ENCODE peak calls at places on chromosomes 13 and 19, in four cellular contexts. D, S, J and N are unnamed samples.

GRCh38 chr13:23621316-23621645 is 51.1 kb downstream of the TNFRSF19 start:
- DNase-seq in S (no peak), D (no peak), J (no peak), N (no peak)

GRCh38 chr19:34228347-34228746 is 26.0 kb upstream of the GARRE1 start:
- DNase-seq in D (no peak), J (no peak), S (no peak), N (no peak)

GRCh38 chr13:44331912-44332840 is 41.4 kb upstream of the SERP2 start:
- DNase-seq in D (no peak), S (peak), J (no peak), N (no peak)

GRCh38 chr19:58538257-58539168 is 5.4 kb upstream of the TRIM28 start:
- DNase-seq in D (no peak), S (no peak), J (no peak), N (peak)

GRCh38 chr13:76711515-76712182 is 174.6 kb downstream of the KCTD12 start:
- DNase-seq in D (no peak), S (no peak), J (no peak), N (no peak)

GRCh38 chr19:51690359-51691121 is 2.6 kb upstream of the SPACA6 start:
- DNase-seq in J (peak), S (peak), D (no peak), N (peak)

GRCh38 chr13:30140973-30141372 is 166.4 kb downstream of the KATNAL1 start:
- DNase-seq in D (no peak), J (no peak), S (no peak), N (no peak)

GRCh38 chr19:29712744-29713516 is 2.1 kb downstream of the C19orf12 start:
- DNase-seq in J (no peak), D (no peak), S (no peak), N (no peak)

GRCh38 chr19:38304352-38304865 is 358 bp downstream of the C19orf33 start:
- DNase-seq in J (no peak), D (no peak), S (no peak), N (peak)

GRCh38 chr13:95256086-95256485 is 45.2 kb downstream of the ABCC4 start:
- DNase-seq in D (no peak), S (no peak), J (no peak), N (no peak)

GRCh38 chr13:105436946-105437345 is 1098.5 kb downstream of the EFNB2 start:
- DNase-seq in S (peak), J (no peak), D (no peak), N (no peak)

GRCh38 chr19:30447276-30447870 is 75.2 kb downstream of the ZNF536 start:
- DNase-seq in J (no peak), S (no peak), D (no peak), N (no peak)

GRCh38 chr19:1489463-1489971 is 633 bp downstream of the PCSK4 start:
- DNase-seq in S (peak), D (no peak), J (no peak), N (no peak)

GRCh38 chr13:105908581-105908980 is 626.9 kb downstream of the EFNB2 start:
- DNase-seq in J (no peak), D (no peak), S (no peak), N (no peak)

GRCh38 chr13:75404721-75405120 is 77.2 kb downstream of the TBC1D4 start:
- DNase-seq in D (no peak), J (no peak), S (no peak), N (no peak)

GRCh38 chr13:25489238-25489637 is 117.5 kb downstream of the ATP8A2 start:
- DNase-seq in J (no peak), S (no peak), D (no peak), N (no peak)

GRCh38 chr13:113488283-113488682 is 2.2 kb downstream of the DCUN1D2 start:
- DNase-seq in S (no peak), D (no peak), J (no peak), N (no peak)

GRCh38 chr13:78430166-78430791 is 173.1 kb downstream of the POU4F1 start:
- DNase-seq in J (no peak), S (no peak), D (no peak), N (no peak)

GRCh38 chr13:19601749-19602725 is 31.4 kb upstream of the MPHOSPH8 start:
- DNase-seq in D (no peak), J (peak), S (peak), N (peak)

GRCh38 chr19:7458675-7459074 is 30.2 kb downstream of the PEX11G start:
- DNase-seq in S (no peak), J (no peak), D (no peak), N (no peak)

GRCh38 chr13:26024558-26024957 is 27.3 kb downstream of the SHISA2 start:
- DNase-seq in J (no peak), S (no peak), D (no peak), N (no peak)

GRCh38 chr13:77696006-77696862 is 1.3 kb upstream of the SLAIN1 start:
- DNase-seq in S (peak), D (no peak), J (peak), N (no peak)

GRCh38 chr19:39746836-39747529 is 9.2 kb upstream of the CLC start:
- DNase-seq in D (no peak), S (no peak), J (no peak), N (no peak)

GRCh38 chr19:12364391-12365093 is 941 bp downstream of the ZNF442 start:
- DNase-seq in S (peak), D (no peak), J (peak), N (peak)

GRCh38 chr13:33281951-33282595 is 3.5 kb downstream of the STARD13 start:
- DNase-seq in D (no peak), J (no peak), S (no peak), N (no peak)

GRCh38 chr19:31346184-31346583 is 3.1 kb downstream of the TSHZ3 start:
- DNase-seq in J (no peak), D (no peak), S (no peak), N (no peak)

GRCh38 chr19:56245062-56245740 is 27.3 kb upstream of the EDDM13 start:
- DNase-seq in S (no peak), J (no peak), D (no peak), N (no peak)

GRCh38 chr13:63449549-63449948 is 2033.9 kb upstream of the PCDH20 start:
- DNase-seq in D (no peak), J (no peak), S (no peak), N (no peak)

GRCh38 chr13:33285420-33286124 is at the start of gene STARD13:
- DNase-seq in S (peak), D (peak), J (peak), N (peak)

GRCh38 chr13:31278874-31279273 is 79.1 kb downstream of the B3GLCT start:
- DNase-seq in D (no peak), J (no peak), S (no peak), N (no peak)

GRCh38 chr13:99050983-99051488 is 73.2 kb upstream of the DOCK9 start:
- DNase-seq in D (no peak), J (no peak), S (no peak), N (no peak)

GRCh38 chr13:51689597-51689996 is 105.3 kb downstream of the WDFY2 start:
- DNase-seq in J (no peak), S (no peak), D (no peak), N (no peak)

GRCh38 chr19:29660835-29661234 is 4.4 kb upstream of the PLEKHF1 start:
- DNase-seq in J (no peak), S (no peak), D (no peak), N (no peak)

GRCh38 chr19:28424662-28425430 is 788.1 kb downstream of the UQCRFS1 start:
- DNase-seq in D (no peak), J (no peak), S (no peak), N (no peak)

DNA sequence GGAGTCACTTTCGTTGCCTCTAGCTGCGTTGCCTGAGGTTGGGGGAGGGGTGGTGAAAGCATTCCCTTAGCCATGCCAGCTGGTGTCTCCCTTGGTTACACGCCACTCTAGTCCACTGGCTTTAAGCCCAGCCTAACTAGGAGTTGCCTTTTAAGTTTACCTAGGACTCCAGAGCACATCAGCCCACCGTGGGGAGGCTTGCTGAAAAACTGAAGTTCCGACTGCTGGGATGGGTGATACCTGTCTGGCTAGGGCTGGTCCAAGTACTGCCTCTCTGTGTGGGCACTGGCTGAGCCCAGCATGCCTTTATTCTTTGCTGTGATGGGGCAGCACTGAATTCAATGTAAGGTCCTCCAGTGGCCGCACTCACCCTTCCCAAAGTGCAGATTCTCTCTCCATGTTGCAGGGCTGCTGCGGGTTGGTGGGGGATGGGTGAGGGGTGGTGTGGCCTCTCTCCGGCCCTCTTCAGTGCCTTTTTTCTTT is 11.8 kb upstream of the CEACAM1 start:
- DNase-seq in D (no peak), J (no peak), S (no peak), N (no peak)
- TF ChIP-seq USF1 in D (no peak), J (no peak), S (no peak), N (no peak)

DNA sequence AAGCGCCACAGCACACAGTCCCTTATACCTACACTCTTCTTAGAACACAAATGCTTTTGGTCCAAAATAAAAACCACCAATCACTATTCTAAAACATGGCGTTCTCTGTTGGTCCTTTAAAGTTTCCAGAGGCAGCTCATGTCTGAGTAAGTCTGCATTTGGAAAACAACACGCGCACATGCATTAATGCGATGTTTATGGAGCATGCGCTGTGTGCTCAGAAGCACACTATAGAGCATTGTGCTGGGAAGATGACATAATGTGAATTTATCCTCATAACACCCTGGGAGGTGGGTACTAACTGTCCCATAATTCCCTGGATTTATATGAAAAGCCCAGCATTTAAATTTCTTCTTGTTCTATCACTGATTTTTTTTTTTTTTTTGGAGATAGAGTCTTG is 10.7 kb downstream of the ZNF682 start:
- DNase-seq in J (no peak), S (no peak), D (no peak), N (no peak)
- TF ChIP-seq USF1 in J (no peak), S (no peak), D (no peak), N (no peak)

DNA sequence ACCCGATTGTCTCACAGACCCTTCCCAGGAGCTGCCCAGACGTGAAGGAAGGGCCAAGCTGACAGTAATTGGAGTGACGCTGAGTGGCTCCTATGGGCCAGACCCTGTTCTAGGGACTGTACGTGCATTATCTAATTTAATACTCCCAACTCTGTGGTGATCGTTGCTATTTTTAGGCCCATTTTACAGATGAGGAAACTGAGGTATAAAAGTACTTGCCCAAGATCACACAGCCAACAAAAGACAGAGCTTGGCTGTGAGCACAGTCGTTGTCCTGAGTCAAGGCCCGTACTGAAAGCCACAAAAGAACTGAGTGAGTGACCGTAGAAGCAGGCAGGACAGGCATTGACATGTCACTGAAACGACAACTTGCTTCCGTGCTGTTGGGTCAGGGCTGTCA is 74.7 kb downstream of the ERICH6B start:
- DNase-seq in D (no peak), J (no peak), S (no peak), N (no peak)
- TF ChIP-seq USF1 in D (no peak), J (no peak), S (no peak), N (no peak)

GRCh38 chr19:9306443-9306842 is 3.2 kb downstream of the ZNF699 start:
- DNase-seq in D (no peak), S (no peak), J (no peak), N (no peak)
- TF ChIP-seq USF1 in D (no peak), S (no peak), J (no peak), N (no peak)

GRCh38 chr19:8506402-8506957 is 4.0 kb upstream of the PRAM1 start:
- DNase-seq in D (no peak), J (peak), S (no peak), N (peak)
- TF ChIP-seq USF1 in D (no peak), J (no peak), S (no peak), N (no peak)

GRCh38 chr19:14430712-14431111 is 2.4 kb upstream of the PKN1 start:
- DNase-seq in J (no peak), S (no peak), D (no peak), N (no peak)

GRCh38 chr19:14428882-14429416 is 4.2 kb upstream of the PKN1 start:
- DNase-seq in D (no peak), J (peak), S (no peak), N (no peak)

GRCh38 chr19:14427461-14427860 is 5.6 kb upstream of the PKN1 start:
- DNase-seq in D (no peak), S (no peak), J (no peak), N (no peak)

DNA sequence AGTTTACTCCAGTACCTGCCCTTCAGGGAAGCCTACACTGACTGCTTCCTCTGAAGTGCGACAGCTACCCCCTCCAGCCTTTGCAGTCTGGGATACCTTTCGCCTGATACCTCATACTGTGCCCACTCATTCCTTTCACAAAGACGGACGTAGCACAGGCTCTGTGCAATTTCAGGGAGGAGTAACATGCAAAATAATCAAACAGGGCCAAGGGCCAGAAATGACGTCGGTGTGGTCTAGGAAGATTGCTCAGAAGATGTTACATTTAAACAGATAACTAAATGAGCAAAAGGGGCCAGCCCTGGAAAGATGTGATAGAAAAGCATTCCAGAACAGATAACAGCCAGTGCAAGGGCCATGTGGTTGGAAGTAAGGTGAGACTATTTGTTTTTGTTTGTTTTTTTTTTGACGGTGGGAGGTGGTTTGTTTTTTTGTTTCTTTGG is 6.6 kb upstream of the DDX39A start:
- DNase-seq in D (no peak), S (no peak), J (peak), N (no peak)
- TF ChIP-seq USF1 in D (no peak), S (no peak), J (no peak), N (no peak)

GRCh38 chr19:45423589-45424190 is at the start of gene ERCC1:
- DNase-seq in D (peak), J (peak), S (peak), N (peak)
- TF ChIP-seq USF1 in D (no peak), J (no peak), S (no peak), N (peak)

GRCh38 chr13:109249780-109250528 is 536.4 kb downstream of the IRS2 start:
- DNase-seq in D (no peak), J (no peak), S (no peak), N (no peak)
- TF ChIP-seq USF1 in D (no peak), J (no peak), S (no peak), N (no peak)